ENCODE peak calls at places on chromosomes 1 and 21, in four cellular contexts. One of them, this sample, is unnamed.
A peak's percentile ranks its signal among the peaks of the same experiment; 100 is the strongest.

GRCh38 chr21:14926186-14926585 is 138.6 kb downstream of the NRIP1 start:
- DNase-seq in colonic mucosa: no peak
- DNase-seq in brain microvascular endothelial cell: no peak
- DNase-seq in GM20000: no peak
- DNase-seq in this sample: no peak

GRCh38 chr1:43172532-43172972 is 422 bp downstream of the CFAP57 start:
- DNase-seq in colonic mucosa: peak; percentile 91
- DNase-seq in brain microvascular endothelial cell: peak; percentile 68
- DNase-seq in GM20000: peak; percentile 92
- DNase-seq in this sample: peak; percentile 88

GRCh38 chr1:180252638-180253536 is 22.8 kb downstream of the LHX4 start:
- DNase-seq in colonic mucosa: peak; percentile 86
- DNase-seq in brain microvascular endothelial cell: peak; percentile 60
- DNase-seq in GM20000: peak; percentile 86
- DNase-seq in this sample: peak; percentile 86

GRCh38 chr1:25732821-25733220 is 67.2 kb upstream of the SELENON start:
- DNase-seq in colonic mucosa: no peak
- DNase-seq in brain microvascular endothelial cell: no peak
- DNase-seq in GM20000: no peak
- DNase-seq in this sample: no peak

GRCh38 chr1:155698382-155699038 is 9.6 kb downstream of the DAP3 start:
- DNase-seq in colonic mucosa: no peak
- DNase-seq in brain microvascular endothelial cell: peak; percentile 7
- DNase-seq in GM20000: no peak
- DNase-seq in this sample: no peak

GRCh38 chr1:224763126-224763764 is 147.1 kb downstream of the CNIH3 start:
- DNase-seq in colonic mucosa: no peak
- DNase-seq in brain microvascular endothelial cell: no peak
- DNase-seq in GM20000: no peak
- DNase-seq in this sample: no peak

GRCh38 chr1:181397841-181398240 is 85.5 kb upstream of the CACNA1E start:
- DNase-seq in colonic mucosa: no peak
- DNase-seq in brain microvascular endothelial cell: no peak
- DNase-seq in GM20000: peak; percentile 54
- DNase-seq in this sample: peak; percentile 51

GRCh38 chr21:38267991-38268858 is 11.4 kb downstream of the KCNJ15 start:
- DNase-seq in colonic mucosa: peak; percentile 50
- DNase-seq in brain microvascular endothelial cell: no peak
- DNase-seq in GM20000: peak; percentile 12
- DNase-seq in this sample: no peak

GRCh38 chr1:81144240-81144639 is 656.5 kb upstream of the ADGRL2 start:
- DNase-seq in colonic mucosa: no peak
- DNase-seq in brain microvascular endothelial cell: no peak
- DNase-seq in GM20000: no peak
- DNase-seq in this sample: no peak

GRCh38 chr1:23910553-23911246 is 2.5 kb downstream of the CNR2 start:
- DNase-seq in colonic mucosa: no peak
- DNase-seq in brain microvascular endothelial cell: no peak
- DNase-seq in GM20000: peak; percentile 52
- DNase-seq in this sample: peak; percentile 44

GRCh38 chr1:24903011-24903461 is 27.0 kb downstream of the RUNX3 start:
- DNase-seq in colonic mucosa: no peak
- DNase-seq in brain microvascular endothelial cell: no peak
- DNase-seq in GM20000: no peak
- DNase-seq in this sample: no peak

GRCh38 chr1:9129391-9130041 is 614 bp upstream of the GPR157 start:
- DNase-seq in colonic mucosa: peak; percentile 97
- DNase-seq in brain microvascular endothelial cell: no peak
- DNase-seq in GM20000: peak; percentile 92
- DNase-seq in this sample: peak; percentile 89

GRCh38 chr1:58432813-58433668 is 113.5 kb downstream of the OMA1 start:
- DNase-seq in colonic mucosa: no peak
- DNase-seq in brain microvascular endothelial cell: peak; percentile 35
- DNase-seq in GM20000: peak; percentile 12
- DNase-seq in this sample: no peak

GRCh38 chr1:153400244-153400643 is 9.4 kb upstream of the S100A8 start:
- DNase-seq in colonic mucosa: no peak
- DNase-seq in brain microvascular endothelial cell: no peak
- DNase-seq in GM20000: no peak
- DNase-seq in this sample: no peak

GRCh38 chr1:160046494-160047115 is 14.8 kb upstream of the PIGM start:
- DNase-seq in colonic mucosa: peak; percentile 32
- DNase-seq in brain microvascular endothelial cell: peak; percentile 28
- DNase-seq in GM20000: peak; percentile 80
- DNase-seq in this sample: peak; percentile 54

GRCh38 chr1:175146535-175147213 is 45.9 kb downstream of the KIAA0040 start:
- DNase-seq in colonic mucosa: peak; percentile 63
- DNase-seq in brain microvascular endothelial cell: peak; percentile 54
- DNase-seq in GM20000: peak; percentile 72
- DNase-seq in this sample: peak; percentile 84

GRCh38 chr1:39158330-39159086 is 46.0 kb upstream of the MACF1 start:
- DNase-seq in colonic mucosa: peak; percentile 95
- DNase-seq in brain microvascular endothelial cell: no peak
- DNase-seq in GM20000: no peak
- DNase-seq in this sample: peak; percentile 8

GRCh38 chr1:157969693-157970485 is 23.6 kb upstream of the KIRREL1 start:
- DNase-seq in colonic mucosa: peak; percentile 76
- DNase-seq in brain microvascular endothelial cell: peak; percentile 84
- DNase-seq in GM20000: no peak
- DNase-seq in this sample: peak; percentile 32

GRCh38 chr1:109623601-109624161 is 4.0 kb downstream of the AMPD2 start:
- DNase-seq in colonic mucosa: no peak
- DNase-seq in brain microvascular endothelial cell: no peak
- DNase-seq in GM20000: peak; percentile 29
- DNase-seq in this sample: no peak

GRCh38 chr1:54875000-54875399 is 12.0 kb downstream of the DHCR24 start:
- DNase-seq in colonic mucosa: no peak
- DNase-seq in brain microvascular endothelial cell: no peak
- DNase-seq in GM20000: no peak
- DNase-seq in this sample: no peak

GRCh38 chr1:247287460-247287859 is 31.6 kb downstream of the VN1R5 start:
- DNase-seq in colonic mucosa: peak; percentile 14
- DNase-seq in brain microvascular endothelial cell: no peak
- DNase-seq in GM20000: no peak
- DNase-seq in this sample: no peak
- TF ChIP-seq CTCF in colonic mucosa: no peak
- TF ChIP-seq CTCF in brain microvascular endothelial cell: peak; percentile 5
- TF ChIP-seq CTCF in GM20000: no peak
- TF ChIP-seq CTCF in this sample: no peak

GRCh38 chr1:237041795-237042466 is at the start of gene RYR2:
- DNase-seq in colonic mucosa: no peak
- DNase-seq in brain microvascular endothelial cell: no peak
- DNase-seq in GM20000: peak; percentile 33
- DNase-seq in this sample: peak; percentile 7
- TF ChIP-seq CTCF in colonic mucosa: peak; percentile 14
- TF ChIP-seq CTCF in brain microvascular endothelial cell: peak; percentile 37
- TF ChIP-seq CTCF in GM20000: peak; percentile 10
- TF ChIP-seq CTCF in this sample: no peak

DNA sequence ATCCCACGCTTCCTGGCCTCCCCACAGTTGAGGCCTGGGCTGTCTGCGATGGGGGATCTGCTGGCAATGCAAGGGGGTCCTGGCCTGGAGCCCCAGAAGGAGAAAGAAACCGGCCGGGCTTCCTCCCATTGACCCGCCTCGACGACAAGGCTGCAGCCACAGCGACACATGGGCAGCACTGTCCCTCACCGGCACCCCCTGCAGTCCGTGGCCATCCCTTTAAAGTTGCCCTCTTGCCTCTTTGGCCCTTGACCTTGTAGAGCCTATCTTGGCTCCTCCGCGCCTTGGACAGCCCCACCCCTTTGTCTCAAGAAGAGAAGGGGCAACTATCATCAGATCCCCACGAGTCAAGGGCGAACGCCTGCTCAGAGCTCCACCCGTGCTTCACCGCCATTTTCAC is 106.0 kb downstream of the CASZ1 start:
- DNase-seq in colonic mucosa: no peak
- DNase-seq in brain microvascular endothelial cell: no peak
- DNase-seq in GM20000: no peak
- DNase-seq in this sample: no peak
- TF ChIP-seq CTCF in colonic mucosa: no peak
- TF ChIP-seq CTCF in brain microvascular endothelial cell: no peak
- TF ChIP-seq CTCF in GM20000: no peak
- TF ChIP-seq CTCF in this sample: no peak

GRCh38 chr1:40770296-40771070 is 13.1 kb upstream of the KCNQ4 start:
- DNase-seq in colonic mucosa: no peak
- DNase-seq in brain microvascular endothelial cell: no peak
- DNase-seq in GM20000: no peak
- DNase-seq in this sample: no peak

GRCh38 chr1:40768146-40768990 is 15.2 kb upstream of the KCNQ4 start:
- DNase-seq in colonic mucosa: no peak
- DNase-seq in brain microvascular endothelial cell: no peak
- DNase-seq in GM20000: no peak
- DNase-seq in this sample: no peak

GRCh38 chr1:40766560-40766959 is 17.0 kb upstream of the KCNQ4 start:
- DNase-seq in colonic mucosa: no peak
- DNase-seq in brain microvascular endothelial cell: no peak
- DNase-seq in GM20000: no peak
- DNase-seq in this sample: peak; percentile 16

GRCh38 chr1:40772146-40772770 is 11.3 kb upstream of the KCNQ4 start:
- DNase-seq in colonic mucosa: no peak
- DNase-seq in brain microvascular endothelial cell: no peak
- DNase-seq in GM20000: no peak
- DNase-seq in this sample: no peak

GRCh38 chr1:40769815-40770214 is 13.8 kb upstream of the KCNQ4 start:
- DNase-seq in colonic mucosa: no peak
- DNase-seq in brain microvascular endothelial cell: no peak
- DNase-seq in GM20000: no peak
- DNase-seq in this sample: peak; percentile 22
- TF ChIP-seq CTCF in colonic mucosa: no peak
- TF ChIP-seq CTCF in brain microvascular endothelial cell: peak; percentile 43
- TF ChIP-seq CTCF in GM20000: peak; percentile 5
- TF ChIP-seq CTCF in this sample: no peak

DNA sequence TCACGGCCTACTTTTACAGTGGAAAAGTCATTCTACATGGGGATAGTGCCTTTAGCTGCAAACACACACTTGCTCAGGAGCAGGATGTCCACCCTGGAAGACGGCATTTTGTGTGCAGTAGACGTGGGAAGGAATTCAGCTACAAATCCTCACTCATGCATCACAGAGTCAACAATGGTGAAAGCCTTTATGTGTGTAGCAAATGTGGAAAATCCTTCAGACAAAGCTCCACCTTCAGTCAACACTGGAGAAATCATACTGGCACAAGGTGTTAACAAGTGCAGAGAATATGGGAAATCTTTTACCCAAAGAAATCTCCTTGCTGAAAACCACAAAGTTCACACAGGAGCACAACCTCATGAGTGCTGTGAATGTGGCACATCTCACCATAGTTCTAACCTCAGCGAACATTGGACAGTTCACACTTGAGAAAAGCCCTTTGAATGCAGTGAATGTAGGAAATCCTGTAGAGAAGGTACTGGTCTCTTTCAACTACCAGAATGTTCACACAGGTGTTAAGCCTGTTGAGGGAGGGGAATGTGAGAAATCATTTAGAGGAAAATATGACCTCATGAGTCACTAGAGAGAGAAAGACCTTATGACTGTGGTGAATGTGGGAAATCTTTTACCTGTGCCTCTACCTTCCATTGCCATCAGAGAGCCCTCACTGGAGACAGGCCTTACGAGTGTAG is 101.8 kb downstream of the PTGS2 start:
- DNase-seq in colonic mucosa: no peak
- DNase-seq in brain microvascular endothelial cell: no peak
- DNase-seq in GM20000: no peak
- DNase-seq in this sample: no peak
- TF ChIP-seq CTCF in colonic mucosa: no peak
- TF ChIP-seq CTCF in brain microvascular endothelial cell: no peak
- TF ChIP-seq CTCF in GM20000: no peak
- TF ChIP-seq CTCF in this sample: no peak

DNA sequence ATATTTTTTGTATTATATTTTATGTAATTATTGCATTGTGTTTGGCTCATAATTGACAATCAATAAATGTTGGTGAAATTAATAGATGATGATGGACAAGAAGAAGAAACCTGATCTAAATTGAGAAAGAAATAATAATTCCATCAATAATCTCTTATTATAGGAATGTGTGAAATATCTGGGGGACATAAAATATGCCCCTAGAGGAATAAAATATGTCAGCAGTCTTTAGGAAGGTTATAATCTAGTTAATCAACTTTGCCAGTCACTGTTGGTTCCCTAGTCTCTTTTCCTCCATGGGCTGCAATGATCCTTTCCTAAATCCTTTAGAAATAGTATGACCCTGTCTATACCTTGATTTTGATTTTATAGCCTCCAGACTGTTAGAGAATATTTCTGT is 549.7 kb upstream of the ADGRL4 start:
- DNase-seq in colonic mucosa: no peak
- DNase-seq in brain microvascular endothelial cell: no peak
- DNase-seq in GM20000: no peak
- DNase-seq in this sample: no peak
- TF ChIP-seq CTCF in colonic mucosa: no peak
- TF ChIP-seq CTCF in brain microvascular endothelial cell: no peak
- TF ChIP-seq CTCF in GM20000: no peak
- TF ChIP-seq CTCF in this sample: no peak

DNA sequence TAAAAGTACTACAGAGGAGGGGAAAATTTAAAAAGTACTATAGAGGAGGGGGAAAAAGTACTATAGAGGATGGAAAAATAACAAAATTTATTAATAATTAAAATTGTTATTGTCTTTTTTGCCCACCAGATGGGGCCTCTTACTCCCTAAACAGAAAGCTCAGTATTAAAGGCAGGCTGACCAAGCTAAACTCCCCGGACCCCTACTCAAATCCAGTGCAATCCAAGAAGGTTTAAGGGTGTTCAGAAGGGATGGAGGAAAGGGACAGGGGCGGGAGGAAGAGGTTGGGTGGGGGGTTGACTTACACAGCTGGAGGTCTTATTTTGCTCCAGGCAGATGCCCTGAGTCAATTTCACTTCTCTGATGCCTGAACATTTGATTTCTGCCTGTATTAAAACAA is 13.7 kb downstream of the CD34 start:
- DNase-seq in colonic mucosa: no peak
- DNase-seq in brain microvascular endothelial cell: no peak
- DNase-seq in GM20000: no peak
- DNase-seq in this sample: no peak
- TF ChIP-seq CTCF in colonic mucosa: no peak
- TF ChIP-seq CTCF in brain microvascular endothelial cell: peak; percentile 44
- TF ChIP-seq CTCF in GM20000: no peak
- TF ChIP-seq CTCF in this sample: no peak

GRCh38 chr1:19032701-19033515 is 76.4 kb upstream of the IFFO2 start:
- DNase-seq in colonic mucosa: no peak
- DNase-seq in brain microvascular endothelial cell: no peak
- DNase-seq in GM20000: no peak
- DNase-seq in this sample: no peak
- TF ChIP-seq CTCF in colonic mucosa: no peak
- TF ChIP-seq CTCF in brain microvascular endothelial cell: no peak
- TF ChIP-seq CTCF in GM20000: no peak
- TF ChIP-seq CTCF in this sample: no peak